ENCODE peak calls at places on chromosome 16, in four cellular contexts. P is sigmoid colon, N is stomach, H is H1. Q is an unnamed sample.

GRCh38 chr16:79372504-79373184 is 227.9 kb downstream of the MAF start:
- DNase-seq in P (no peak), N (no peak), H (no peak), Q (no peak)

GRCh38 chr16:11913425-11914079 is 2.2 kb downstream of the GSPT1 start:
- DNase-seq in P (no peak), N (no peak), H (no peak), Q (no peak)

GRCh38 chr16:84022641-84023040 is 20.0 kb downstream of the SLC38A8 start:
- DNase-seq in P (no peak), N (no peak), H (no peak), Q (no peak)

GRCh38 chr16:47058295-47059086 is 85.0 kb upstream of the DNAJA2 start:
- DNase-seq in P (peak), N (no peak), H (no peak), Q (peak)

GRCh38 chr16:63682844-63683243 is 1439.0 kb downstream of the CDH11 start:
- DNase-seq in P (no peak), N (no peak), H (no peak), Q (no peak)

GRCh38 chr16:75080205-75081029 is 36.2 kb downstream of the LDHD start:
- DNase-seq in P (no peak), N (no peak), H (no peak), Q (no peak)

GRCh38 chr16:73082608-73083007 is 34.7 kb upstream of the ZFHX3 start:
- DNase-seq in P (peak), N (no peak), H (no peak), Q (no peak)

GRCh38 chr16:89764711-89765201 is 43.4 kb downstream of the ZNF276 start:
- DNase-seq in P (no peak), N (peak), H (no peak), Q (peak)

GRCh38 chr16:58733248-58733670 is 857 bp downstream of the GOT2 start:
- DNase-seq in P (no peak), N (no peak), H (no peak), Q (peak)

GRCh38 chr16:30663820-30664528 is 5.7 kb downstream of the FBRS start:
- DNase-seq in P (no peak), N (no peak), H (no peak), Q (no peak)

GRCh38 chr16:30665830-30666190 is 7.6 kb downstream of the FBRS start:
- DNase-seq in P (no peak), N (no peak), H (no peak), Q (no peak)

GRCh38 chr16:30665155-30665829 is 7.1 kb downstream of the FBRS start:
- DNase-seq in P (no peak), N (no peak), H (no peak), Q (no peak)

GRCh38 chr16:30663038-30663437 is 4.8 kb downstream of the FBRS start:
- DNase-seq in P (no peak), N (no peak), H (no peak), Q (no peak)

DNA sequence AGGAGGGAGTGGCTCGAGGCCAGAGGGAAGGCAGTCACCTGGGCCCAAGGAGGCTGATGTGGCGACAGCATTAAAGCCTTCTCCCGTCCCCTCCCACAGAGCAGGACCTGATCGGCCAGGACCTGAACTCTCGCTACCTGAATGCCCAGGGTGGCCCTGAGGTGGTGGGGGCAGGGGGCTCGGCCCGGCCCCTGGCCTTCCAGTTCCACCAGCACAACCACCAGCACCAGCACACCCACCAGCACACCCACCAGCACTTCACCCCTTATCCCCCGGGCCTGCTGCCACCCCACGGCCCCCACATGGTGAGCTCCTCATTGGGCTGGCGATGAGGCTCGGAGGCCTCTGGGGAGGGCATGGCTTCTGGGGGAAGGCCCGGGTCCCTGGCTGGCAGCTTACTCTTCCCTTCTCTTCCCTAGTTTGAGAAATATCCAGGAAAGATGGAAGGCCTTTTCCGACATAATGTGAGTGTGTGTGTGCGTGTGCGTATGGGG is 6.4 kb downstream of the FBRS start:
- DNase-seq in P (no peak), N (no peak), H (no peak), Q (no peak)
- TF ChIP-seq EP300 in P (no peak), N (no peak), H (no peak), Q (no peak)

GRCh38 chr16:24540575-24541240 is 1.3 kb downstream of the RBBP6 start:
- DNase-seq in P (no peak), N (no peak), H (no peak), Q (no peak)
- TF ChIP-seq POLR2AphosphoS5 in P (peak), N (no peak), H (no peak), Q (peak)

GRCh38 chr16:28572659-28573510 is 19.2 kb downstream of the SGF29 start:
- DNase-seq in P (no peak), N (no peak), H (no peak), Q (no peak)
- TF ChIP-seq EP300 in P (no peak), N (no peak), H (no peak), Q (no peak)

GRCh38 chr16:57258226-57258909 is 13.3 kb downstream of the ARL2BP start:
- DNase-seq in P (peak), N (peak), H (no peak), Q (peak)

GRCh38 chr16:57262841-57263584 is 18.0 kb downstream of the ARL2BP start:
- DNase-seq in P (peak), N (peak), H (no peak), Q (no peak)

GRCh38 chr16:57258910-57259475 is 13.9 kb downstream of the ARL2BP start:
- DNase-seq in P (peak), N (peak), H (no peak), Q (peak)

GRCh38 chr16:57261806-57262205 is 16.7 kb downstream of the ARL2BP start:
- DNase-seq in P (peak), N (no peak), H (no peak), Q (no peak)

GRCh38 chr16:57260294-57260929 is 15.4 kb downstream of the ARL2BP start:
- DNase-seq in P (peak), N (peak), H (peak), Q (peak)
- TF ChIP-seq POLR2AphosphoS5 in P (no peak), N (no peak), H (no peak), Q (no peak)

GRCh38 chr16:85417156-85417860 is 195.8 kb upstream of the GSE1 start:
- DNase-seq in P (peak), N (no peak), H (peak), Q (no peak)

GRCh38 chr16:85413713-85414663 is 199.1 kb upstream of the GSE1 start:
- DNase-seq in P (no peak), N (no peak), H (peak), Q (no peak)

GRCh38 chr16:85416267-85417109 is 196.6 kb upstream of the GSE1 start:
- DNase-seq in P (peak), N (peak), H (peak), Q (peak)

GRCh38 chr16:85412911-85413520 is 200.1 kb upstream of the GSE1 start:
- DNase-seq in P (peak), N (no peak), H (peak), Q (no peak)

DNA sequence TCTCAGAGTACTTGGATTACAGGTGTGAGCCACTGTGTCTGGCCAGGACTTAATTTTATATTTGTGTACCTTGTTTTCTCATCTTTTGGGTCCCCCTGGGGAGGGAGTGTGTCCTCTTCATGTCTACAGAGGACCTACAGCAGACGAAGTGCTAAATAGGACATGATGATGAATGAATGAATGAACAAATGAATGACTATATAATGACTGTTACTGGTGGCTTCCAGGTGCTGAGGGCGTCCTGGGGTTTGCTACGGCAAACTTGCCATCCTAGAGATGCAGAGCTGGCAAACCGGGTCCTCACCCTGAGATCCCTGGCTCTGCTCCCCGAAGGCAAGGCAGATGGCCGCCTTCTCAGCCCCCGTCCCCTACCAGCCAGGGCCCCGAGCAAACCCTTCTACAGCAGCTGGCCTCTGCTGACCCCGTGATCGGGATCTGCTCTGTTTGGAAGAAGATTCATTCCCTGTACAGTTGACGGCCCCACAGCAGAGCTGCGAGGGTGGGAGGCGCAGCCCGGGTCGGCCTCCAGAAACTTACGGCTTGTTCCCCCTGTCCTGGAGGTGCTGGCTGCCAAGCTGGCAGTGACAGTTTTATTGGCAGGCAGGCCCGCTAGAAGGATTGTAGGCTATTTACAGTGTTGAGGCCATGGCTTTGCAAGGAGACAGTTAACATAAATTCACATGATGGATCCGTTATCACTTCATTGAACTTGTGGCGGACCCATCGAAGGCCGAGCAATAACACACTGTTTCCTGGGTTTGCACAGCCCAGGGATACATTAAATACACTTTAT is 197.7 kb upstream of the GSE1 start:
- DNase-seq in P (peak), N (no peak), H (peak), Q (peak)
- TF ChIP-seq EP300 in P (no peak), N (no peak), H (no peak), Q (no peak)

DNA sequence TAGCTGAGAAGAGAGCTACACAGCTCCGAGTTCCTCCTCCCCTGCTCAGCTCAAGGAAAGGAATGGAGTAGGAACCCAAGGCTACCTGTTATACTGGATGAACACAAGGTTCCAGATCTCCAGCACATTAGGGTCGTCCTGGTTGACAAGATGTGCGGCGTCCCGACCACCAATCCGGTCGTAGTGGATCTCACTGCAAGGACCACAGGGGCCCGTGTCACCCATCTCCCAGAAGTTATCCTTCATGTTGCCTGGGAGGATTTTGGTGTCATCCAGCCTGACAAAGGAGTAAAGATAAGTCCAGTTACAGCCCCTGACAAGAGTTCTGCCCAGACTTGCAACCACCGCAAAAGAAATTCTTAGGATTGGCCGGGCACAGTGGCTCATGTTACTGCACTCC is 17.6 kb downstream of the AARS1 start:
- DNase-seq in P (no peak), N (no peak), H (no peak), Q (no peak)
- TF ChIP-seq POLR2AphosphoS5 in P (no peak), N (no peak), H (no peak), Q (no peak)

Q was measured in transverse colon.